ENCODE peak calls at places on chromosome 1, in five cellular contexts. W, A, X, Z and G are unnamed samples.

GRCh38 chr1:3740038-3740437 is 12.2 kb upstream of the CCDC27 start:
- DNase-seq in W (no peak), A (no peak), X (no peak), Z (no peak), G (no peak)

GRCh38 chr1:207821464-207822045 is 69.7 kb downstream of the CD46 start:
- DNase-seq in W (no peak), A (no peak), X (no peak), Z (no peak), G (no peak)

GRCh38 chr1:33181038-33181861 is 593 bp downstream of the TRIM62 start:
- DNase-seq in W (peak; percentile 45), A (peak; percentile 44), X (peak; percentile 85), Z (peak; percentile 54), G (no peak)

GRCh38 chr1:92108631-92109030 is 28.5 kb downstream of the BTBD8 start:
- DNase-seq in W (no peak), A (no peak), X (no peak), Z (no peak), G (no peak)

GRCh38 chr1:182766881-182767645 is 22.5 kb upstream of the NPL start:
- DNase-seq in W (no peak), A (no peak), X (no peak), Z (no peak), G (no peak)

GRCh38 chr1:110511436-110511835 is 7.5 kb downstream of the KCNA10 start:
- DNase-seq in W (no peak), A (no peak), X (no peak), Z (no peak), G (no peak)

GRCh38 chr1:179935909-179936496 is 18.6 kb upstream of the CEP350 start:
- DNase-seq in W (no peak), A (no peak), X (no peak), Z (no peak), G (peak; percentile 20)

GRCh38 chr1:2481885-2482284 is 5.8 kb downstream of the PLCH2 start:
- DNase-seq in W (no peak), A (peak; percentile 83), X (no peak), Z (no peak), G (no peak)

GRCh38 chr1:107867422-107867821 is 97.6 kb downstream of the VAV3 start:
- DNase-seq in W (no peak), A (no peak), X (no peak), Z (no peak), G (no peak)